ENCODE peak calls at places on chromosomes 5 and 9, in seven cellular contexts. Z is neuronal stem cell, I is H1, A is IMR-90, N is mesenchymal stem cell, E is H9, Q is trophoblast cell. B is an unnamed sample.

GRCh38 chr5:173456751-173457171 is 128.5 kb upstream of the STC2 start:
- DNase-seq in Z (no peak), I (no peak), A (peak), N (peak), E (no peak), Q (no peak), B (no peak)

GRCh38 chr5:29758986-29759421 is 1434.5 kb upstream of the CDH6 start:
- DNase-seq in Z (peak), I (no peak), A (no peak), N (no peak), E (no peak), Q (peak), B (peak)

GRCh38 chr9:96644137-96644536 is 11.0 kb downstream of the PRXL2C start:
- DNase-seq in Z (no peak), I (no peak), A (no peak), N (no peak), E (no peak), Q (no peak), B (no peak)

GRCh38 chr5:138655530-138656245 is 80.5 kb upstream of the HSPA9 start:
- DNase-seq in Z (no peak), I (no peak), A (no peak), N (no peak), E (no peak), Q (no peak), B (no peak)

GRCh38 chr5:116135344-116135743 is 50.5 kb downstream of the COMMD10 start:
- DNase-seq in Z (no peak), I (no peak), A (no peak), N (no peak), E (no peak), Q (no peak), B (no peak)

GRCh38 chr5:134140530-134141201 is 26.2 kb downstream of the TCF7 start:
- DNase-seq in Z (peak), I (peak), A (peak), N (peak), E (peak), Q (peak), B (peak)

GRCh38 chr5:97844797-97845196 is 661.8 kb upstream of the RIOK2 start:
- DNase-seq in Z (no peak), I (no peak), A (no peak), N (peak), E (peak), Q (peak), B (peak)

GRCh38 chr5:43037929-43038510 is 2.1 kb downstream of the ANXA2R start:
- DNase-seq in Z (no peak), I (no peak), A (peak), N (peak), E (no peak), Q (no peak), B (peak)

GRCh38 chr9:133505901-133506652 is 18.7 kb downstream of the MYMK start:
- DNase-seq in Z (no peak), I (no peak), A (peak), N (no peak), E (no peak), Q (no peak), B (no peak)

GRCh38 chr5:116518423-116518822 is 56.2 kb downstream of the SEMA6A start:
- DNase-seq in Z (no peak), I (no peak), A (no peak), N (no peak), E (no peak), Q (no peak), B (no peak)

GRCh38 chr9:110891760-110892159 is 146.5 kb downstream of the LPAR1 start:
- DNase-seq in Z (no peak), I (no peak), A (peak), N (no peak), E (no peak), Q (no peak), B (no peak)

GRCh38 chr5:174581483-174581882 is 142.9 kb upstream of the MSX2 start:
- DNase-seq in Z (peak), I (peak), A (no peak), N (no peak), E (peak), Q (peak), B (peak)

GRCh38 chr9:78031271-78031825 is at the start of gene GNAQ:
- DNase-seq in Z (peak), I (no peak), A (peak), N (no peak), E (no peak), Q (no peak), B (no peak)

GRCh38 chr5:180366303-180366702 is 13.2 kb upstream of the GFPT2 start:
- DNase-seq in Z (no peak), I (no peak), A (no peak), N (no peak), E (no peak), Q (no peak), B (no peak)

GRCh38 chr5:174337276-174338203 is 292.0 kb downstream of the NSG2 start:
- DNase-seq in Z (no peak), I (no peak), A (no peak), N (no peak), E (no peak), Q (peak), B (peak)

GRCh38 chr9:90868555-90868954 is 66.9 kb downstream of the SYK start:
- DNase-seq in Z (no peak), I (no peak), A (peak), N (peak), E (no peak), Q (peak), B (no peak)

GRCh38 chr5:66904189-66904588 is 292.4 kb downstream of the CD180 start:
- DNase-seq in Z (no peak), I (no peak), A (no peak), N (no peak), E (no peak), Q (no peak), B (peak)

GRCh38 chr9:98185021-98185567 is 7.3 kb downstream of the CORO2A start:
- DNase-seq in Z (no peak), I (no peak), A (no peak), N (no peak), E (no peak), Q (peak), B (no peak)

GRCh38 chr5:173455599-173455957 is 127.4 kb upstream of the STC2 start:
- DNase-seq in Z (no peak), I (no peak), A (no peak), N (no peak), E (no peak), Q (no peak), B (no peak)

GRCh38 chr9:99505915-99506314 is 283.8 kb downstream of the SEC61B start:
- DNase-seq in Z (no peak), I (no peak), A (no peak), N (no peak), E (no peak), Q (no peak), B (no peak)

GRCh38 chr5:37005946-37006540 is 129.5 kb downstream of the NIPBL start:
- DNase-seq in Z (no peak), I (no peak), A (peak), N (peak), E (no peak), Q (peak), B (peak)

GRCh38 chr9:80231847-80232246 is 660.1 kb downstream of the TLE4 start:
- DNase-seq in Z (no peak), I (no peak), A (no peak), N (no peak), E (no peak), Q (no peak), B (no peak)

GRCh38 chr5:126594077-126594476 is 942 bp downstream of the ALDH7A1 start:
- DNase-seq in Z (no peak), I (no peak), A (peak), N (peak), E (no peak), Q (peak), B (peak)

GRCh38 chr9:72292184-72292787 is 72.7 kb downstream of the ZFAND5 start:
- DNase-seq in Z (no peak), I (no peak), A (peak), N (peak), E (no peak), Q (peak), B (no peak)

GRCh38 chr5:56279979-56280378 is 46.8 kb upstream of the ANKRD55 start:
- DNase-seq in Z (no peak), I (no peak), A (peak), N (peak), E (peak), Q (no peak), B (peak)

GRCh38 chr5:130282044-130282443 is 377.8 kb downstream of the CHSY3 start:
- DNase-seq in Z (no peak), I (no peak), A (no peak), N (peak), E (no peak), Q (no peak), B (no peak)

GRCh38 chr5:118953652-118954005 is 34.7 kb downstream of the DTWD2 start:
- DNase-seq in Z (no peak), I (no peak), A (no peak), N (no peak), E (no peak), Q (no peak), B (no peak)

GRCh38 chr9:70561805-70562395 is 147.4 kb upstream of the KLF9 start:
- DNase-seq in Z (no peak), I (no peak), A (peak), N (peak), E (no peak), Q (no peak), B (no peak)

GRCh38 chr9:79080536-79080935 is 491.2 kb upstream of the TLE4 start:
- DNase-seq in Z (no peak), I (no peak), A (peak), N (no peak), E (no peak), Q (no peak), B (no peak)

GRCh38 chr5:154598021-154598420 is 120.0 kb upstream of the HAND1 start:
- DNase-seq in Z (no peak), I (no peak), A (no peak), N (no peak), E (no peak), Q (no peak), B (no peak)

GRCh38 chr5:612498-613424 is 621 bp downstream of the CEP72 start:
- DNase-seq in Z (peak), I (peak), A (no peak), N (peak), E (no peak), Q (peak), B (peak)

GRCh38 chr5:5050797-5051196 is 89.3 kb upstream of the ADAMTS16 start:
- DNase-seq in Z (no peak), I (no peak), A (no peak), N (no peak), E (no peak), Q (no peak), B (no peak)

GRCh38 chr9:33155393-33155792 is 11.7 kb downstream of the B4GALT1 start:
- DNase-seq in Z (no peak), I (no peak), A (no peak), N (no peak), E (no peak), Q (no peak), B (no peak)

GRCh38 chr5:33272288-33272687 is 168.5 kb upstream of the TARS1 start:
- DNase-seq in Z (no peak), I (no peak), A (peak), N (peak), E (no peak), Q (peak), B (no peak)

GRCh38 chr5:57804007-57804444 is 321.4 kb upstream of the ACTBL2 start:
- DNase-seq in Z (no peak), I (no peak), A (peak), N (no peak), E (no peak), Q (no peak), B (no peak)

GRCh38 chr9:15401266-15401665 is 21.4 kb upstream of the SNAPC3 start:
- DNase-seq in Z (no peak), I (no peak), A (peak), N (peak), E (no peak), Q (no peak), B (no peak)

DNA sequence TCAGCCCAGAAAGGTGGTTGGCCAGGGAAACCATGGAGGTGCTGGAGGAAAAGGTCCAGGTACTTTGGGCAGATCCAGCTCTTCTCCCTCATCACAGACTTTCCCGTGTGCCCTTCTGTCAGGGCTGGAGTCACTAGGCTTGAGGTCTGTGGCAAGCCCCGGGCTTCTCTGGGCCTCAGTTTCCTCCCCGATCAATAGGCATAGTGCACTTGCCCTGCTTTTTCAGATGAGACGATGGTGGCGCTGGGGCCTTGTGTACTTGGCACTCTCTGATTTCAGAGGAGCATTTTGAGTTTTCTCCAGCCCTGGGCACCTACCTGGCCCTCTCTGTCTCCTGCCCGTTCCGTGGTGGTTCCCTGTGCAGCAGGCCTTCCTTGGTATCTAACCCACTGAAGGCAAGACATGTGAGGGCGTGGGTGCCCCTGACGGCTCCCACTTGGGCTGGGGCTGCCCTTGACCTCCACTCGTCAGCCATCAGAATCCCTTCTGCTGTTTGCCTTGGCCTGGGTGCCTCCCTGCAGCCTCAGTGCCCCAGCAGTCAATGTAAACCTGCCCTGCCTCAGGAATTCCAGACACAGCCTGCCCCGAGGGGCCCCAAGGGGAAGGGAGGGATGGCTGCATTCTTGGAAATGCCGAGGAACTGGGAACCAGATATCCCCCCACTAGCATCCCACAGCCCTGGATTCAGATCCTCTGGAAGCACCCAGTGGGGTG is 66.3 kb upstream of the COL5A1 start:
- DNase-seq in Z (no peak), I (peak), A (no peak), N (no peak), E (no peak), Q (no peak), B (peak)
- H3K23ac ChIP-seq in Z (no peak), I (no peak), A (no peak), N (no peak), E (no peak), Q (no peak), B (no peak)

GRCh38 chr9:129206401-129206800 is 28.3 kb upstream of the IER5L start:
- DNase-seq in Z (no peak), I (no peak), A (no peak), N (no peak), E (no peak), Q (no peak), B (no peak)

GRCh38 chr9:129203556-129203909 is 25.5 kb upstream of the IER5L start:
- DNase-seq in Z (no peak), I (no peak), A (no peak), N (no peak), E (no peak), Q (no peak), B (no peak)

GRCh38 chr9:129206921-129207320 is 28.9 kb upstream of the IER5L start:
- DNase-seq in Z (no peak), I (no peak), A (no peak), N (no peak), E (no peak), Q (no peak), B (no peak)

GRCh38 chr9:129202613-129203555 is 24.8 kb upstream of the IER5L start:
- DNase-seq in Z (peak), I (peak), A (peak), N (peak), E (peak), Q (peak), B (peak)

GRCh38 chr9:129204840-129205239 is 26.8 kb upstream of the IER5L start:
- DNase-seq in Z (no peak), I (no peak), A (no peak), N (no peak), E (no peak), Q (no peak), B (peak)
- H3K23ac ChIP-seq in Z (no peak), I (no peak), A (no peak), N (no peak), E (no peak), Q (no peak), B (no peak)

DNA sequence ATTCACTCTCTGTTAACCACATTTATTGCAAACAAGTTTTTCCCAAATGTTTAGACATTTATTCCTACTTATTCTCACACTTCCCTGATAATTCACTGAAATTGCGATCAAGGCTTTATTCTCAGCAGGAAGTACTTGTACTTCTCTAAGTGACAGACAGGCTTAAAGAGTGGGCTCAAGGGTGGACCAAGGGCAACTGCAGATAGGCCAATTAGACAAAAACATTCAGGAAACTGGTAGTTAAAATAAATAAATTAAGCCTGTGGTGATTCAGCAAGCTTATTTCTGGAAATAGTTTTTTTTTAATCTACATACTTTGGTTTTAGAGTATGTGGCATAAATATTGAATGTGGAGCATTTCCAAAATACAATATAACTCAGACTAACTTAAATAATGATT is 136.1 kb downstream of the UGCG start:
- DNase-seq in Z (no peak), I (no peak), A (peak), N (peak), E (no peak), Q (no peak), B (peak)
- H3K23ac ChIP-seq in Z (no peak), I (no peak), A (no peak), N (no peak), E (no peak), Q (no peak), B (no peak)

DNA sequence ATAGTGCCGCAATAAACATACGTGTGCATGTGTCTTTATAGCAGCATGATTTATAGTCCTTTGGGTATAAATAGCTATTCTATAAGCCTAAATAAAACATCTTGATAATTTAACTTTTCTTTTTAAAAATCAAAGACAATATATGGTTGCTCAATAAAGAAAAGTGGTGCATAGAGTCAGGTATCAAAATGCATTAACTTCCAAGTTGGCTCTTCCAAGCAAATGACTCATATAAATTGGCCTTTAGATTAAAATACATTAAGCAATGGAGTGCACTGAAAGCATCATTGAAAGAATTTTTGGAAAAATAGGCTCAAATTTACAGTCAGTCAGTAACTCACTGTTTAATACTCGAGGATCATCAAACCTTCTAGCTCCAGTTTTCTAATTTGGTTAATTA is 106.6 kb downstream of the PLCXD3 start:
- DNase-seq in Z (no peak), I (no peak), A (peak), N (no peak), E (no peak), Q (no peak), B (no peak)
- H3K23ac ChIP-seq in Z (no peak), I (no peak), A (no peak), N (no peak), E (no peak), Q (no peak), B (no peak)

GRCh38 chr5:146813748-146814147 is 64.8 kb downstream of the PPP2R2B start:
- DNase-seq in Z (no peak), I (peak), A (no peak), N (no peak), E (no peak), Q (no peak), B (no peak)
- H3K23ac ChIP-seq in Z (no peak), I (no peak), A (no peak), N (no peak), E (no peak), Q (no peak), B (no peak)

B was measured in mesendoderm.